ENCODE peak calls at places on chromosome 7, in six cellular contexts. C is transverse colon, Y is stomach, D is HCT116, F is sigmoid colon, J is suprapubic skin. V is an unnamed sample. For H3K4me1, the result is how much of the 10 kb centered on the place peaks cover.

GRCh38 chr7:107982463-107982862 is 20.5 kb downstream of the LAMB1 start:
- DNase-seq in J (no peak), Y (no peak), F (peak), C (no peak), D (no peak), V (no peak)

GRCh38 chr7:147711429-147711828 is 879.1 kb upstream of the C7orf33 start:
- DNase-seq in F (no peak), J (no peak), C (no peak), D (no peak), Y (no peak), V (no peak)

GRCh38 chr7:40717242-40717641 is 582.4 kb downstream of the SUGCT start:
- DNase-seq in C (peak), Y (peak), J (peak), F (no peak), D (peak), V (no peak)

GRCh38 chr7:34564091-34564490 is 93.9 kb upstream of the NPSR1 start:
- DNase-seq in C (no peak), J (no peak), D (no peak), Y (no peak), F (no peak), V (no peak)

GRCh38 chr7:116431783-116432182 is 67.8 kb upstream of the CAV2 start:
- DNase-seq in F (no peak), Y (no peak), J (no peak), D (no peak), C (no peak), V (no peak)

GRCh38 chr7:158563911-158564647 is 23.5 kb downstream of the PTPRN2 start:
- DNase-seq in J (no peak), Y (no peak), D (no peak), F (no peak), C (no peak), V (no peak)

GRCh38 chr7:48101880-48102448 is 12.9 kb downstream of the UPP1 start:
- DNase-seq in Y (no peak), J (no peak), F (no peak), C (no peak), D (no peak), V (no peak)

GRCh38 chr7:29106128-29106988 is 40.0 kb downstream of the CPVL start:
- DNase-seq in F (no peak), J (no peak), C (no peak), Y (peak), D (peak), V (no peak)

GRCh38 chr7:7768977-7769376 is 50.6 kb upstream of the RPA3 start:
- DNase-seq in F (no peak), Y (no peak), C (no peak), D (no peak), J (no peak), V (no peak)

GRCh38 chr7:135923700-135924261 is 53.4 kb downstream of the MTPN start:
- DNase-seq in D (peak), C (no peak), J (no peak), F (no peak), Y (no peak), V (no peak)

GRCh38 chr7:72309476-72309875 is 102.7 kb downstream of the CALN1 start:
- DNase-seq in F (no peak), Y (no peak), C (no peak), J (no peak), D (no peak), V (no peak)

GRCh38 chr7:75967055-75967454 is 27.3 kb downstream of the TMEM120A start:
- DNase-seq in J (no peak), F (no peak), C (no peak), Y (no peak), D (no peak), V (peak)

GRCh38 chr7:155729847-155730246 is 82.4 kb downstream of the SHH start:
- DNase-seq in F (no peak), Y (no peak), D (no peak), C (peak), J (no peak), V (no peak)

GRCh38 chr7:25952277-25953057 is 199.5 kb upstream of the NFE2L3 start:
- DNase-seq in J (no peak), D (no peak), C (no peak), Y (no peak), F (no peak), V (no peak)

GRCh38 chr7:138396251-138397070 is 63.6 kb upstream of the TRIM24 start:
- DNase-seq in C (peak), Y (peak), F (no peak), D (no peak), J (no peak), V (no peak)

GRCh38 chr7:14385074-14385473 is 395.6 kb upstream of the ETV1 start:
- DNase-seq in J (no peak), F (no peak), D (no peak), Y (no peak), C (no peak), V (no peak)

GRCh38 chr7:81361769-81362168 is 408.1 kb downstream of the HGF start:
- DNase-seq in F (no peak), Y (no peak), D (no peak), J (no peak), C (no peak), V (no peak)

GRCh38 chr7:152512711-152513110 is 76.9 kb upstream of the KMT2C start:
- DNase-seq in C (no peak), F (no peak), D (no peak), Y (no peak), J (no peak), V (no peak)

GRCh38 chr7:121301441-121302213 is 27.2 kb upstream of the WNT16 start:
- DNase-seq in C (no peak), J (no peak), Y (no peak), D (no peak), F (no peak), V (no peak)

GRCh38 chr7:19352271-19352670 is 207.1 kb upstream of the FERD3L start:
- DNase-seq in Y (no peak), J (no peak), C (no peak), F (no peak), D (no peak), V (no peak)

GRCh38 chr7:155254018-155254417 is 43.7 kb upstream of the INSIG1 start:
- DNase-seq in D (no peak), C (no peak), F (no peak), Y (peak), J (no peak), V (peak)

DNA sequence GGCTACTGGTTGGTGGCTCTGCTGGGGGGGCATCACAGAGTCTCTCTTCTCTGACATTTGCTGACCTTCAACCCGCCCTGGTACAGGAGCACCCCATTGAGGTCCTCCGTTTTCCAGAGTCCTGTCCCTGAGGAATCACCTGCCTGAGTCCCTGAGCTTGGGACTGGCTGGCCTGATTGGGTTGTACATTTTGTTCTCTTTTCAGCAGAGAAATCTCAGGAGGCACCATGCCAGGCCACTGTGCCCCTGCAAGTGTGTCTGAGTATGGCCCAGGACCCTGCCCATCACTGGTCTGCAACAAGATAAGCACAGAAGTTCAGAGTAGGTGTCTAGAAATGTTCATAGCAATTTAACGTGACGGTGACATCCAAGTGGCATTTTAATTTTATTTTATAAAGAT is 131.2 kb downstream of the CUX1 start:
- DNase-seq in D (no peak), Y (no peak), F (peak), J (no peak), C (no peak), V (no peak)
- H3K4me1 ChIP-seq in D (half or more), Y (half or more), F (under half), J (under half), C (under half), V (under half)

GRCh38 chr7:101854084-101854865 is 36.8 kb downstream of the CUX1 start:
- DNase-seq in C (no peak), J (no peak), F (peak), Y (no peak), D (no peak), V (no peak)

GRCh38 chr7:101857358-101857794 is 40.0 kb downstream of the CUX1 start:
- DNase-seq in J (no peak), C (no peak), Y (no peak), F (peak), D (no peak), V (no peak)

GRCh38 chr7:101858437-101859385 is 41.3 kb downstream of the CUX1 start:
- DNase-seq in Y (no peak), F (peak), J (no peak), C (no peak), D (no peak), V (no peak)

GRCh38 chr7:101859411-101860106 is 42.1 kb downstream of the CUX1 start:
- DNase-seq in C (no peak), D (no peak), F (no peak), Y (no peak), J (no peak), V (no peak)

DNA sequence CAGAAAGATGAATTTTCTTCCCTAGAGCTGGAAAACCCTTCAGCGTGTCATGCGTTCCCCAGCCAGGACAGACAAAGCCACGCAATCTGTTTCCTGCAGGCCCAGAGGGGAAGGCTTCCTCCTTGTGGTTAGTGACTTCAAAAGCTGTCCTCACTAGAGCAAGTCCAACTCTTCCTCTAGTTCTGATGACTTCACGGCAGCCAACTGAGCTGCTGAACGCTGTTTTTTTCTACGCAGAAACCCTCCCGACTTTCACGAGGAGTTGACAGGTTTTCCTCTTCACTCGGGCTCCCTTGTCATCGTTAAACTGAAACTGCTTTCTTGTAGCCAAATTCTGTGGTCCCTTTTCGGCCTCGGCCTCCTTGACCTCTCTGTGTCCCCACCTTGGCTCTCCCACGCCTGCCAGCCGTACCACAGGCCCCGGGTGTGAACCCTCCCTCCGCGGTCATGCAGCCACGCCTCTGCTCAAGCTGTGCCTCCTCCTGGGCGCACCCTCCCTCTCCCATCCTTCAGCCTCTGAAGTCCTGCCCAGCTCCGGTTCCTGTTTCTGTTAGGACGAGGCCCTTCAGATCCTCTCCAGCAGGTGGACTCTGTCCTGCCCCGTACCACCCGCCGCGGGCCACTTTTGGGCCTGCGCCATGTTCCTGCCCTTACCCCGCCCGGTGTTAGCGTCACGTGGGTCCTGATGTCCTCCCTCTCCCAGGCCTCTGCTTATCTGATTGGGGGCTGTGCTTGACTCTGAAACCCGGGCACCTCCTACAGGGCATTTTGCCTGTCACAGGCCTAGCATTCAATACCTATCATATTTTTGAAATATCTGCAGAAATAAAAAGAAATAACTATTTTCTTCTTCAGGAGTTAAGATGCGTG is 39.3 kb downstream of the CUX1 start:
- DNase-seq in F (peak), Y (peak), D (peak), J (peak), C (peak), V (peak)
- TF ChIP-seq POLR2A in F (no peak), Y (no peak), D (no peak), J (no peak), C (no peak), V (peak)

DNA sequence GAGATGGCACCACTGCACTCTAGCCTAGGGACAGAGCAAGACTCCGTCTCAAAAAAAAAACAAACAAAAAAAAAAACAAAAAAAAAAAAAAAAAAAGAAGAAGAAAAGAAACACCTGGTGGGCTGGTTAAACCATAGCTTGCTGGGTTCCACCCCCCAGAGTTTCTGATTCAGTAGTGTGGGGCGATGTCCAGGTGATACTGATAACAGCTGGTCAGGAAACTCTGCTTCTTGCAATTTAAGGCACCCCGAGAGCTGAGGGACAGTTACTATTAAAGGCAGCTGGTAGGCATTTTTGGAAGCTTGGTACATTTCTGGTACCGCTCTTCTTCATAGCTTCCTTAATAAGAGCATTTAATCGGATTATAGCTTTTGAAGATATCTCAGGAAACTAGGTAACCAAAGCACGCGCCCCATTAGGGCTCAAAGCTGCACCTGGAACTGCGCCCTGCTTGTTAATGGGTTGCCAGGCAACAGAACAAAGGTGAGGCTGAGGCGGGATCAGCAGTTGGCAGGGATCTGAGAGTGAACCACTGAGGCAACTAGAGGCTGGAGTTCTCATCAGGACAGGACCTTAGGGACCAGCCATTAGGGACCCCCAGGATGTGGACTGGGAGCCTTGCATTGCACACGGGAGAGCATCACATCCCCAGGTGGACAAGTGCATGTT is 6.5 kb upstream of the SDK1 start:
- DNase-seq in J (no peak), Y (peak), D (no peak), F (no peak), C (peak), V (no peak)
- TF ChIP-seq POLR2AphosphoS5 in J (no peak), Y (no peak), D (no peak), F (no peak), C (no peak), V (no peak)

DNA sequence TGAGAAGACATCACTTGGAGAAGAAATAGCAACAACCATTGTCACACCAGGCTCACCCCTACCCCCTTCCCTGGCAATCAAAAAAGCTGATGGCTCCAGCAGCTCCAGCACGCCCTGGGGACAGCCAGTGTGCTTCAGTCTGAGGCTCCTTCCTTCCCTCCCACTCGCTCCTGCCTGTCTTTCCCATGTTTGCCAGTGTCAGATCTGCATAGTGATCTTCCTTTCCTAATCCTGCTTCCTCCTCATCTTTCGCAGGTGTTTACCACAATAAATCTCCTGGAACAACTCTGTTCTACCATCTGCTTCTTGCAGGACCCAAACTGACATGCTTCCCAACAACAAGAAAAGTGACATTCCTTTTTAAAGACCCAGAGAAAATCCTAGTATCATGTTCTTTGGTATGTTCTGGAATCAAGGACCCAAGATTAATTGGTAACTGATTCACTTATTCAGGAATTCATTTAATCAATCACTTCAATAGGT is 57.1 kb downstream of the STEAP1B start:
- DNase-seq in D (no peak), F (no peak), J (no peak), C (no peak), Y (no peak), V (no peak)
- H3K4me1 ChIP-seq in D (under half), F (under half), J (under half), C (under half), Y (under half), V (under half)

DNA sequence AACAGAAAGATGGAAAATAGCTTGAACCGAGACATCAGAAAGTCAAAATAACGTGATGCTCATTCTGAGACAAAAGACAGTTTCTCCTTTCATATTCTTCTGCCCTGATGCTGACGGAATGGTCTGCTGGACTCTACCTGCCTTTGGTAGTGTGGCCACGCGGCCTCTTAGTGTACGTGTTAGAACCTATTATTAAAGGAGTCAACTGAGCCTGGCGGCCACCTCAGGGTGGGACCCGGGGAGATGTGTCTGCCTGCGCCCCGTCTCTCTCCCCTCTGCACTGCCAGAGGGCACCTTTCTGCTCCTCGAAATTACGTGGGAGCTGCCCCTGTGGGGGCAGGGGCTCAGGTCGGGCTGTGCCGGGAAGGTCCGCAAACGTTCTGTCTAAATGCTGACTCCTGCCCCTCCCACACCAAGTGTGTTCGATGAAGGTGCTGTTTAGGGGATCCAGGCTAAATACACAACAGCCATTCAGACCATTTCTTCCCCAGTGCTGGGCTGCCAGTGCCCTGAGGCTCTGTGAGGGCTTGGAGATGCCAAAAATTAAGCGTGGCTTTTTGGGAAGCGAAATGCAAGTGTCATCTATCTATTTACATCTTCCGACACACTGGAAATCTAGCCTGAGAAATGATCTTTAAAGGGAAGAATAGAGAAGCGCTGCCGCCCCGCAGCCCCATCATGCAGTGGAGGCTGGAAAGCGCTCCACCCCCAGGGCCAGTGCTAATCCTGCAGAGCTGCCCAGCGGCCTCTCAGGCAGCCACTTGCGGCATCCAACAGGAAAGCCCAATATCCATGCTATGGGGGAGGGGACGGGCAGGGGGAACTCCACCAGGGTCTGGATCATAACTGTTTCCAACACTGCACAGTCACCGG is 205.2 kb downstream of the DNAJB6 start:
- DNase-seq in Y (no peak), D (no peak), C (no peak), F (peak), J (peak), V (peak)
- TF ChIP-seq POLR2A in Y (no peak), D (no peak), C (no peak), F (no peak), J (no peak), V (no peak)

GRCh38 chr7:12409097-12409711 is 5.5 kb upstream of the VWDE start:
- DNase-seq in F (no peak), J (no peak), Y (no peak), C (no peak), D (no peak), V (no peak)

GRCh38 chr7:12398186-12398585 is 5.5 kb downstream of the VWDE start:
- DNase-seq in F (no peak), Y (no peak), C (no peak), J (no peak), D (no peak), V (no peak)

GRCh38 chr7:12402365-12402725 is 1.3 kb downstream of the VWDE start:
- DNase-seq in Y (no peak), F (no peak), C (no peak), D (no peak), J (no peak), V (no peak)

GRCh38 chr7:12401538-12402364 is 1.9 kb downstream of the VWDE start:
- DNase-seq in Y (no peak), F (no peak), C (no peak), D (no peak), J (no peak), V (no peak)

GRCh38 chr7:12403287-12404181 is at the start of gene VWDE:
- DNase-seq in C (peak), Y (peak), D (peak), J (no peak), F (no peak), V (peak)
- TF ChIP-seq POLR2AphosphoS5 in C (no peak), Y (no peak), D (peak), J (no peak), F (no peak), V (no peak)